ENCODE peak calls at places on chromosomes 1 and 21, in five cellular contexts. N is fibroblast of lung; Z is mesendoderm; Y is dorsolateral prefrontal cortex; S is CD8-positive, alpha-beta memory T cell. P is an unnamed sample.

GRCh38 chr1:44632511-44633072 is 41.7 kb downstream of the TMEM53 start:
- DNase-seq in N (no peak), Z (peak), Y (no peak), S (no peak), P (no peak)

GRCh38 chr1:76766381-76766780 is 100.9 kb upstream of the ST6GALNAC5 start:
- DNase-seq in N (no peak), Z (no peak), Y (no peak), S (no peak), P (no peak)

GRCh38 chr21:35041122-35041521 is 8.0 kb downstream of the RUNX1 start:
- DNase-seq in N (no peak), Z (no peak), Y (no peak), S (no peak), P (no peak)

GRCh38 chr1:98030483-98030882 is 109.6 kb upstream of the DPYD start:
- DNase-seq in N (peak), Z (no peak), Y (no peak), S (no peak), P (no peak)

GRCh38 chr1:1093610-1093943 is 19.5 kb upstream of the RNF223 start:
- DNase-seq in N (no peak), Z (no peak), Y (no peak), S (no peak), P (no peak)

GRCh38 chr1:110936567-110936966 is 27.2 kb downstream of the LRIF1 start:
- DNase-seq in N (no peak), Z (no peak), Y (no peak), S (no peak), P (no peak)

GRCh38 chr21:17688912-17689874 is 76.5 kb upstream of the BTG3 start:
- DNase-seq in N (no peak), Z (peak), Y (peak), S (peak), P (peak)

GRCh38 chr1:3695326-3696217 is 43.3 kb downstream of the TP73 start:
- DNase-seq in N (peak), Z (peak), Y (peak), S (no peak), P (peak)

GRCh38 chr1:81414417-81415087 is 386.2 kb upstream of the ADGRL2 start:
- DNase-seq in N (peak), Z (peak), Y (peak), S (no peak), P (peak)

GRCh38 chr1:107889524-107889923 is 75.5 kb downstream of the VAV3 start:
- DNase-seq in N (no peak), Z (no peak), Y (no peak), S (no peak), P (no peak)

GRCh38 chr1:55444660-55445059 is 229.5 kb upstream of the USP24 start:
- DNase-seq in N (no peak), Z (no peak), Y (no peak), S (no peak), P (no peak)

GRCh38 chr1:203475012-203475981 is at the start of gene PRELP:
- DNase-seq in N (peak), Z (peak), Y (no peak), S (no peak), P (no peak)

GRCh38 chr21:37145635-37146111 is 72.6 kb downstream of the TTC3 start:
- DNase-seq in N (no peak), Z (peak), Y (no peak), S (no peak), P (no peak)

GRCh38 chr1:113401067-113401466 is 10.8 kb downstream of the MAGI3 start:
- DNase-seq in N (no peak), Z (no peak), Y (no peak), S (no peak), P (no peak)

GRCh38 chr1:152107289-152107983 is 7.8 kb downstream of the TCHH start:
- DNase-seq in N (no peak), Z (peak), Y (no peak), S (no peak), P (no peak)

GRCh38 chr1:6033986-6034749 is 11.5 kb upstream of the KCNAB2 start:
- DNase-seq in N (no peak), Z (peak), Y (peak), S (no peak), P (peak)

GRCh38 chr21:14962217-14962616 is 102.6 kb downstream of the NRIP1 start:
- DNase-seq in N (no peak), Z (no peak), Y (no peak), S (no peak), P (no peak)

GRCh38 chr1:234549447-234550021 is 60.4 kb downstream of the IRF2BP2 start:
- DNase-seq in N (no peak), Z (no peak), Y (no peak), S (no peak), P (no peak)

GRCh38 chr21:41703857-41704501 is 62.9 kb downstream of the RIPK4 start:
- DNase-seq in N (no peak), Z (no peak), Y (no peak), S (no peak), P (no peak)

GRCh38 chr1:39378377-39378776 is 113.1 kb upstream of the BMP8A start:
- DNase-seq in N (no peak), Z (peak), Y (no peak), S (no peak), P (no peak)

GRCh38 chr21:45335761-45336534 is 48.3 kb upstream of the POFUT2 start:
- DNase-seq in N (no peak), Z (no peak), Y (peak), S (no peak), P (no peak)

GRCh38 chr1:6858586-6858985 is 73.3 kb downstream of the CAMTA1 start:
- DNase-seq in N (no peak), Z (no peak), Y (no peak), S (no peak), P (no peak)

GRCh38 chr1:43274125-43274803 is 4.5 kb downstream of the TMEM125 start:
- DNase-seq in N (peak), Z (peak), Y (peak), S (no peak), P (no peak)

GRCh38 chr21:42590431-42591131 is 62.8 kb upstream of the PDE9A start:
- DNase-seq in N (no peak), Z (peak), Y (no peak), S (no peak), P (no peak)

GRCh38 chr1:167273027-167273800 is 52.5 kb downstream of the POU2F1 start:
- DNase-seq in N (peak), Z (no peak), Y (no peak), S (no peak), P (no peak)

GRCh38 chr1:25023190-25023578 is 93.1 kb upstream of the RUNX3 start:
- DNase-seq in N (no peak), Z (no peak), Y (no peak), S (no peak), P (no peak)
- H3K27ac ChIP-seq in N (no peak), Z (no peak), Y (peak), S (peak), P (no peak)

DNA sequence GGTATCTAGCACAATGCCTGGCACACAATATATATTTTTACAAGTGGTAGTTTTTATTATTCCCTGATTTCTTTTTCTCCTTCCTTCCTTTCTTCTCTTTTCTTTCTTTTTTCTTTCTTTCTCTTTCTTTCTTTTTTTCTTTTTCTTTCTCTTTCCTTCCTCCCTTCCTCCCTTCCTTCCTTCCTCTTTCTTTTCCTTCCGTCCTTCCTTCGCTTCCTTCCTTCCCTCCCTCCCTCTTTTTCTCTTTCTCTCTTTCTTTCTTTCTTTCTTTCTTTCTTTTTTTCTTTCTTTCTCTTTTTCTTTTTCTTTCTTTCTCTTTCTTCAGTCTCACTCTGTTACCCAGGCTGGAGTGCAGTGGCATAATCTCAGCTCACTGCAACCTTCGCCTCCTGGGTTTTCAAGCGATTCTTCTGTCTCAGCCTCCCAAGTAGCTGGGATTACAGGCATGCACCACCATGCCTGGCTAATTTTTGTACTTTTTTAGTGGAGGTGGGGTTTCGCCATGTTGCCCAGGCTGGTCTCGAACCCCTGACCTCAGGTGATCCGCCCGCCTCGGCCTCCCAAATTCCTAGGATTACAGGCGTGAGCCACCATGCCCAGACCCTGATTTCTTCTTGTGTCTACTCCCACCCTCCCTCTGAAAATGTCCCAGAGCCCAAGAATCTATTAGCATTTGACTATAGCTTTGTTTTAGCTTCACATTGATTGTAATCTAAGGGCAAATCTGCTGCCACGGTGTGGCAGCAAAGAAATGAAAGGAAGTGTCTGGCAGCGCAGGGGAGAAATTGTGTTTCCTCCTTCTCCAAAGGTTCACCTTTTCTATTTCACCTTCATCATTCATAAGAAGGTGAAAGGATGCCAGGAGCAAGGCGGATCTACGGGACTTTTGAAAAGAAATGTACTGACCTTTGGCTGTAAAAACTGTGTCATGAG is 19.9 kb upstream of the ABCB10 start:
- DNase-seq in N (no peak), Z (no peak), Y (no peak), S (no peak), P (no peak)
- H3K27ac ChIP-seq in N (no peak), Z (no peak), Y (peak), S (no peak), P (peak)

GRCh38 chr1:230763927-230764591 is 16.9 kb downstream of the CAPN9 start:
- DNase-seq in N (no peak), Z (no peak), Y (no peak), S (no peak), P (no peak)

GRCh38 chr1:230761443-230762167 is 14.4 kb downstream of the CAPN9 start:
- DNase-seq in N (no peak), Z (no peak), Y (no peak), S (no peak), P (no peak)

GRCh38 chr1:230758705-230759354 is 11.6 kb downstream of the CAPN9 start:
- DNase-seq in N (peak), Z (no peak), Y (no peak), S (no peak), P (no peak)

GRCh38 chr1:230757856-230758704 is 10.9 kb downstream of the CAPN9 start:
- DNase-seq in N (no peak), Z (no peak), Y (no peak), S (no peak), P (no peak)

DNA sequence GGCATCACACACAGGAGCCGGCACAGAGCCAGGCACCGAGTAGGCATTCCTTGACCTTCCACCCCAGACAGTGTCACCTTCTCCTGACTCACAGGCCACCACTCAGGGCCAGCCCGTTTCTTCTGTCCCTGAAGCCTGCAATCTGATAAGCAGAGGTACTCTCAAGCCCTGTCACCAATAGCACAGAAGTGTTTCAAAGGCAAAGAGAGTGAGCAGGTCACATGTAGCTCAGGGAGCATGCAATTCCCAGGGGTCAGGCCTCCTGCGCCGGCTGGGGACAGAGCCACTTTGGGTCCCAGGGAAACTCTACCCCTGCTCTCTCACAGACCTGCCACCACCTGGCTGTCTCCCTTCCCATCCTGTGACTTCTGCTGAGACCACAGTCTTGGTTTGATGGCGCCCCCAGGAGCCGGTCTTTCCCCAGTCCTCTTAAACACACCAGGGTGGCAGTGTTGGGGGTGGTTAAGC is 13.2 kb downstream of the CAPN9 start:
- DNase-seq in N (no peak), Z (peak), Y (no peak), S (no peak), P (no peak)
- H3K27ac ChIP-seq in N (no peak), Z (no peak), Y (no peak), S (no peak), P (no peak)

GRCh38 chr1:41045740-41046139 is 24.2 kb upstream of the SLFNL1 start:
- DNase-seq in N (peak), Z (no peak), Y (no peak), S (no peak), P (no peak)

GRCh38 chr1:41041866-41042265 is 20.3 kb upstream of the SLFNL1 start:
- DNase-seq in N (no peak), Z (no peak), Y (no peak), S (no peak), P (no peak)

GRCh38 chr1:41048540-41048939 is 27.0 kb upstream of the SLFNL1 start:
- DNase-seq in N (no peak), Z (no peak), Y (no peak), S (no peak), P (no peak)

GRCh38 chr1:41046347-41046775 is 24.8 kb upstream of the SLFNL1 start:
- DNase-seq in N (no peak), Z (no peak), Y (no peak), S (no peak), P (no peak)

GRCh38 chr1:41044197-41044596 is 22.7 kb upstream of the SLFNL1 start:
- DNase-seq in N (no peak), Z (no peak), Y (no peak), S (no peak), P (no peak)
- H3K27ac ChIP-seq in N (no peak), Z (no peak), Y (no peak), S (no peak), P (no peak)

GRCh38 chr1:226763741-226764264 is 24.7 kb upstream of the ITPKB start:
- DNase-seq in N (peak), Z (peak), Y (no peak), S (no peak), P (no peak)

GRCh38 chr1:226764533-226764932 is 25.5 kb upstream of the ITPKB start:
- DNase-seq in N (no peak), Z (no peak), Y (no peak), S (no peak), P (no peak)

GRCh38 chr1:226762055-226762454 is 23.0 kb upstream of the ITPKB start:
- DNase-seq in N (no peak), Z (no peak), Y (no peak), S (no peak), P (no peak)

GRCh38 chr1:226761322-226761721 is 22.2 kb upstream of the ITPKB start:
- DNase-seq in N (no peak), Z (no peak), Y (no peak), S (no peak), P (no peak)

GRCh38 chr1:226762988-226763740 is 24.1 kb upstream of the ITPKB start:
- DNase-seq in N (no peak), Z (peak), Y (no peak), S (no peak), P (no peak)
- H3K27ac ChIP-seq in N (no peak), Z (peak), Y (no peak), S (no peak), P (no peak)

GRCh38 chr1:27469334-27469733 is 20.6 kb downstream of the WASF2 start:
- DNase-seq in N (peak), Z (no peak), Y (no peak), S (no peak), P (no peak)
- H3K27ac ChIP-seq in N (no peak), Z (no peak), Y (no peak), S (no peak), P (no peak)

DNA sequence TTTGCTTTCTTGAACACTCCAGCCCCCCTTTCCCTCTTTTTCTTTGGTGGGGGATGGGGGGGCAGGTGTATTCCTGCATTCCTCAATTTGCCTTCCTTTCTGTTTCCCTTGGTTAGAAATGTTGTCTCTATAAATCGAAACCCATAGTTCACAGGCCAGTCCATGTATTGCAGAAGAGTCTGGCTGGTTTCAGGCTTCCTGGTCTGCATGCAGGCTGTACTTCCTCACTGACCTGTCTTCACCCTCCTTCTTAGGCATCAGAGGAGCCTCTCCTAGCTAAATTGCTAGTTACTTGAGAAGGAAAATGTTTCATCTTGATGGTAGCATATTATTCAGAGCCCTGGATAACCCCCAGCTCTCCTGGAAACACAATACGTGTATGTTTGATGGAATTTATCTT is 140.0 kb downstream of the SPATA46 start:
- DNase-seq in N (no peak), Z (no peak), Y (no peak), S (no peak), P (no peak)
- H3K27ac ChIP-seq in N (no peak), Z (no peak), Y (no peak), S (no peak), P (no peak)

P was measured in caudate nucleus.